ENCODE peak calls at places on chromosomes 13 and 19, in six cellular contexts. One of them, this sample, is unnamed.

GRCh38 chr19:3618144-3618810 is 8.3 kb downstream of the CACTIN start:
- DNase-seq in HCT116: no peak
- DNase-seq in AG10803: peak; percentile 57
- DNase-seq in astrocyte of the spinal cord: peak; percentile 29
- DNase-seq in foreskin fibroblast: peak; percentile 80
- DNase-seq in OCI-LY7: peak; percentile 37
- DNase-seq in this sample: peak; percentile 61

GRCh38 chr13:39452412-39452811 is 150.6 kb downstream of the LHFPL6 start:
- DNase-seq in HCT116: no peak
- DNase-seq in AG10803: peak; percentile 29
- DNase-seq in astrocyte of the spinal cord: peak; percentile 18
- DNase-seq in foreskin fibroblast: peak; percentile 8
- DNase-seq in OCI-LY7: no peak
- DNase-seq in this sample: peak; percentile 53

GRCh38 chr19:53192771-53193533 is at the start of gene ZNF665:
- DNase-seq in HCT116: no peak
- DNase-seq in AG10803: peak; percentile 83
- DNase-seq in astrocyte of the spinal cord: peak; percentile 89
- DNase-seq in foreskin fibroblast: peak; percentile 95
- DNase-seq in OCI-LY7: peak; percentile 93
- DNase-seq in this sample: peak; percentile 92

GRCh38 chr13:34258646-34259386 is 440.9 kb downstream of the RFC3 start:
- DNase-seq in HCT116: no peak
- DNase-seq in AG10803: peak; percentile 42
- DNase-seq in astrocyte of the spinal cord: no peak
- DNase-seq in foreskin fibroblast: peak; percentile 13
- DNase-seq in OCI-LY7: no peak
- DNase-seq in this sample: peak; percentile 26

GRCh38 chr19:38402967-38403674 is at the start of gene FAM98C:
- DNase-seq in HCT116: peak; percentile 92
- DNase-seq in AG10803: peak; percentile 94
- DNase-seq in astrocyte of the spinal cord: peak; percentile 97
- DNase-seq in foreskin fibroblast: peak; percentile 99
- DNase-seq in OCI-LY7: peak; percentile 99
- DNase-seq in this sample: peak; percentile 97

GRCh38 chr19:33324628-33325027 is 22.3 kb upstream of the CEBPA start:
- DNase-seq in HCT116: no peak
- DNase-seq in AG10803: no peak
- DNase-seq in astrocyte of the spinal cord: no peak
- DNase-seq in foreskin fibroblast: no peak
- DNase-seq in OCI-LY7: no peak
- DNase-seq in this sample: no peak

GRCh38 chr13:24892844-24893243 is 128.9 kb downstream of the RNF17 start:
- DNase-seq in HCT116: no peak
- DNase-seq in AG10803: no peak
- DNase-seq in astrocyte of the spinal cord: peak; percentile 22
- DNase-seq in foreskin fibroblast: no peak
- DNase-seq in OCI-LY7: no peak
- DNase-seq in this sample: no peak

GRCh38 chr13:111262715-111263114 is 57.7 kb upstream of the TEX29 start:
- DNase-seq in HCT116: no peak
- DNase-seq in AG10803: no peak
- DNase-seq in astrocyte of the spinal cord: no peak
- DNase-seq in foreskin fibroblast: no peak
- DNase-seq in OCI-LY7: no peak
- DNase-seq in this sample: no peak

GRCh38 chr19:13838943-13839192 is 38.1 kb upstream of the NANOS3 start:
- DNase-seq in HCT116: no peak
- DNase-seq in AG10803: no peak
- DNase-seq in astrocyte of the spinal cord: no peak
- DNase-seq in foreskin fibroblast: no peak
- DNase-seq in OCI-LY7: no peak
- DNase-seq in this sample: no peak

GRCh38 chr13:20616059-20616797 is 49.3 kb downstream of the IFT88 start:
- DNase-seq in HCT116: no peak
- DNase-seq in AG10803: peak; percentile 77
- DNase-seq in astrocyte of the spinal cord: peak; percentile 85
- DNase-seq in foreskin fibroblast: peak; percentile 81
- DNase-seq in OCI-LY7: no peak
- DNase-seq in this sample: peak; percentile 87

GRCh38 chr13:74794582-74794981 is 660.4 kb upstream of the KLF12 start:
- DNase-seq in HCT116: no peak
- DNase-seq in AG10803: peak; percentile 9
- DNase-seq in astrocyte of the spinal cord: peak; percentile 8
- DNase-seq in foreskin fibroblast: no peak
- DNase-seq in OCI-LY7: no peak
- DNase-seq in this sample: peak; percentile 44

GRCh38 chr19:27733551-27734266 is 1479.2 kb downstream of the UQCRFS1 start:
- DNase-seq in HCT116: no peak
- DNase-seq in AG10803: no peak
- DNase-seq in astrocyte of the spinal cord: no peak
- DNase-seq in foreskin fibroblast: no peak
- DNase-seq in OCI-LY7: no peak
- DNase-seq in this sample: no peak

GRCh38 chr13:80039000-80039399 is 301.9 kb downstream of the SPRY2 start:
- DNase-seq in HCT116: no peak
- DNase-seq in AG10803: no peak
- DNase-seq in astrocyte of the spinal cord: no peak
- DNase-seq in foreskin fibroblast: no peak
- DNase-seq in OCI-LY7: no peak
- DNase-seq in this sample: no peak

GRCh38 chr19:32908641-32909190 is 39.1 kb upstream of the SLC7A9 start:
- DNase-seq in HCT116: no peak
- DNase-seq in AG10803: no peak
- DNase-seq in astrocyte of the spinal cord: no peak
- DNase-seq in foreskin fibroblast: no peak
- DNase-seq in OCI-LY7: no peak
- DNase-seq in this sample: no peak

GRCh38 chr13:60369242-60369641 is 27.8 kb upstream of the TDRD3 start:
- DNase-seq in HCT116: no peak
- DNase-seq in AG10803: no peak
- DNase-seq in astrocyte of the spinal cord: no peak
- DNase-seq in foreskin fibroblast: peak; percentile 2
- DNase-seq in OCI-LY7: no peak
- DNase-seq in this sample: peak; percentile 27

GRCh38 chr13:29846475-29847256 is 3.8 kb downstream of the UBL3 start:
- DNase-seq in HCT116: no peak
- DNase-seq in AG10803: no peak
- DNase-seq in astrocyte of the spinal cord: peak; percentile 24
- DNase-seq in foreskin fibroblast: no peak
- DNase-seq in OCI-LY7: no peak
- DNase-seq in this sample: no peak

GRCh38 chr19:38551450-38551813 is 66.3 kb downstream of the MAP4K1 start:
- DNase-seq in HCT116: no peak
- DNase-seq in AG10803: no peak
- DNase-seq in astrocyte of the spinal cord: no peak
- DNase-seq in foreskin fibroblast: no peak
- DNase-seq in OCI-LY7: no peak
- DNase-seq in this sample: no peak

GRCh38 chr19:8884416-8884815 is 52.2 kb downstream of the MBD3L1 start:
- DNase-seq in HCT116: no peak
- DNase-seq in AG10803: no peak
- DNase-seq in astrocyte of the spinal cord: no peak
- DNase-seq in foreskin fibroblast: no peak
- DNase-seq in OCI-LY7: no peak
- DNase-seq in this sample: no peak

GRCh38 chr19:1690570-1691307 is 38.3 kb upstream of the TCF3 start:
- DNase-seq in HCT116: no peak
- DNase-seq in AG10803: no peak
- DNase-seq in astrocyte of the spinal cord: no peak
- DNase-seq in foreskin fibroblast: peak; percentile 31
- DNase-seq in OCI-LY7: peak; percentile 75
- DNase-seq in this sample: peak; percentile 33

GRCh38 chr13:102255409-102255808 is 146.4 kb downstream of the FGF14 start:
- DNase-seq in HCT116: no peak
- DNase-seq in AG10803: no peak
- DNase-seq in astrocyte of the spinal cord: no peak
- DNase-seq in foreskin fibroblast: no peak
- DNase-seq in OCI-LY7: no peak
- DNase-seq in this sample: no peak

GRCh38 chr19:15618321-15618720 is 3.3 kb downstream of the CYP4F8 start:
- DNase-seq in HCT116: no peak
- DNase-seq in AG10803: no peak
- DNase-seq in astrocyte of the spinal cord: no peak
- DNase-seq in foreskin fibroblast: no peak
- DNase-seq in OCI-LY7: no peak
- DNase-seq in this sample: no peak

GRCh38 chr13:77595166-77595810 is 59.8 kb downstream of the SCEL start:
- DNase-seq in HCT116: no peak
- DNase-seq in AG10803: no peak
- DNase-seq in astrocyte of the spinal cord: no peak
- DNase-seq in foreskin fibroblast: peak; percentile 2
- DNase-seq in OCI-LY7: no peak
- DNase-seq in this sample: no peak

GRCh38 chr13:57740719-57741118 is 109.2 kb downstream of the PCDH17 start:
- DNase-seq in HCT116: no peak
- DNase-seq in AG10803: no peak
- DNase-seq in astrocyte of the spinal cord: peak; percentile 9
- DNase-seq in foreskin fibroblast: no peak
- DNase-seq in OCI-LY7: no peak
- DNase-seq in this sample: no peak

GRCh38 chr13:99434258-99434788 is 66.9 kb upstream of the TM9SF2 start:
- DNase-seq in HCT116: no peak
- DNase-seq in AG10803: no peak
- DNase-seq in astrocyte of the spinal cord: no peak
- DNase-seq in foreskin fibroblast: no peak
- DNase-seq in OCI-LY7: no peak
- DNase-seq in this sample: no peak

GRCh38 chr19:5914358-5914774 is 312 bp downstream of the CAPS start:
- DNase-seq in HCT116: no peak
- DNase-seq in AG10803: no peak
- DNase-seq in astrocyte of the spinal cord: no peak
- DNase-seq in foreskin fibroblast: no peak
- DNase-seq in OCI-LY7: no peak
- DNase-seq in this sample: no peak
- H3K4me3 ChIP-seq in HCT116: no peak overlapping the region
- H3K4me3 ChIP-seq in AG10803: no peak overlapping the region
- H3K4me3 ChIP-seq in astrocyte of the spinal cord: no peak overlapping the region
- H3K4me3 ChIP-seq in foreskin fibroblast: no peak overlapping the region
- H3K4me3 ChIP-seq in OCI-LY7: no peak overlapping the region
- H3K4me3 ChIP-seq in this sample: no peak overlapping the region

GRCh38 chr13:67223742-67224141 is 6.4 kb downstream of the PCDH9 start:
- DNase-seq in HCT116: no peak
- DNase-seq in AG10803: no peak
- DNase-seq in astrocyte of the spinal cord: no peak
- DNase-seq in foreskin fibroblast: peak; percentile 28
- DNase-seq in OCI-LY7: no peak
- DNase-seq in this sample: no peak
- H3K4me3 ChIP-seq in HCT116: no peak overlapping the region
- H3K4me3 ChIP-seq in AG10803: no peak overlapping the region
- H3K4me3 ChIP-seq in astrocyte of the spinal cord: peak overlapping the region; percentile 36
- H3K4me3 ChIP-seq in foreskin fibroblast: peak overlapping the region; percentile 34
- H3K4me3 ChIP-seq in OCI-LY7: peak overlapping the region; percentile 62
- H3K4me3 ChIP-seq in this sample: peak overlapping the region; percentile 49

GRCh38 chr13:113937073-113937472 is 36.8 kb downstream of the C13orf46 start:
- DNase-seq in HCT116: no peak
- DNase-seq in AG10803: no peak
- DNase-seq in astrocyte of the spinal cord: no peak
- DNase-seq in foreskin fibroblast: no peak
- DNase-seq in OCI-LY7: no peak
- DNase-seq in this sample: no peak
- H3K4me3 ChIP-seq in HCT116: no peak overlapping the region
- H3K4me3 ChIP-seq in AG10803: no peak overlapping the region
- H3K4me3 ChIP-seq in astrocyte of the spinal cord: no peak overlapping the region
- H3K4me3 ChIP-seq in foreskin fibroblast: no peak overlapping the region
- H3K4me3 ChIP-seq in OCI-LY7: no peak overlapping the region
- H3K4me3 ChIP-seq in this sample: no peak overlapping the region

GRCh38 chr19:49907745-49908446 is 11.2 kb upstream of the IL4I1 start:
- DNase-seq in HCT116: no peak
- DNase-seq in AG10803: no peak
- DNase-seq in astrocyte of the spinal cord: no peak
- DNase-seq in foreskin fibroblast: no peak
- DNase-seq in OCI-LY7: no peak
- DNase-seq in this sample: no peak
- H3K4me3 ChIP-seq in HCT116: no peak overlapping the region
- H3K4me3 ChIP-seq in AG10803: no peak overlapping the region
- H3K4me3 ChIP-seq in astrocyte of the spinal cord: no peak overlapping the region
- H3K4me3 ChIP-seq in foreskin fibroblast: no peak overlapping the region
- H3K4me3 ChIP-seq in OCI-LY7: no peak overlapping the region
- H3K4me3 ChIP-seq in this sample: no peak overlapping the region

GRCh38 chr19:55179570-55180484 is at the start of gene SYT5:
- DNase-seq in HCT116: no peak
- DNase-seq in AG10803: no peak
- DNase-seq in astrocyte of the spinal cord: no peak
- DNase-seq in foreskin fibroblast: peak; percentile 73
- DNase-seq in OCI-LY7: peak; percentile 29
- DNase-seq in this sample: peak; percentile 31
- H3K4me3 ChIP-seq in HCT116: peak within 1 kb of the TSS; percentile 22
- H3K4me3 ChIP-seq in AG10803: peak within 1 kb of the TSS; percentile 47
- H3K4me3 ChIP-seq in astrocyte of the spinal cord: peak within 1 kb of the TSS; percentile 26
- H3K4me3 ChIP-seq in foreskin fibroblast: peak within 1 kb of the TSS; percentile 48
- H3K4me3 ChIP-seq in OCI-LY7: peak within 1 kb of the TSS; percentile 65
- H3K4me3 ChIP-seq in this sample: peak within 1 kb of the TSS; percentile 47

DNA sequence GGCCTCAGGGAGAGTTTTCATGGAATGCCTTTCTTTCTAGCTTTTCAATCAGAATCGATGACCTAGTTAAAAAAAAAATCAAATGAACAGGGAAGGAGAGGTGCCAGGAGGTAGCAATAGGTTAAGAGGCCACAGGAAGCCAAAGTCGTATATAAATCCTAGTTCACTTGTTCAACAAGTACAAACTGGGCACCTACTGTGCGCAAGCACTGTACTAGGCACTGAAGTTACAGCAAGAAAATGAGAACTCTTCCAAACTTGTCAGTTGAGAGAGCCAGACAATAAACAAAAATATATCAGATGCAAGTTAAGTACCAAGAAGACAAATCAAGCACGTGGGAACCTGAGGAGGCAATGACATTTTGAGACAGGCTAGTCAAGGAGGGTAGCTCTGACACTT is 6.1 kb downstream of the SUGP2 start:
- DNase-seq in HCT116: no peak
- DNase-seq in AG10803: no peak
- DNase-seq in astrocyte of the spinal cord: no peak
- DNase-seq in foreskin fibroblast: no peak
- DNase-seq in OCI-LY7: no peak
- DNase-seq in this sample: no peak
- H3K4me3 ChIP-seq in HCT116: no peak overlapping the region
- H3K4me3 ChIP-seq in AG10803: no peak overlapping the region
- H3K4me3 ChIP-seq in astrocyte of the spinal cord: no peak overlapping the region
- H3K4me3 ChIP-seq in foreskin fibroblast: no peak overlapping the region
- H3K4me3 ChIP-seq in OCI-LY7: no peak overlapping the region
- H3K4me3 ChIP-seq in this sample: no peak overlapping the region

This sample was measured in choroid plexus epithelial cell.